ENCODE peak calls at places on chromosome 11, in six cellular contexts. R is astrocyte of the spinal cord, N is foreskin fibroblast, V is tibial nerve, Z is stomach, F is lower leg skin. K is an unnamed sample.

GRCh38 chr11:111935331-111936044 is 1.7 kb upstream of the DIXDC1 start:
- DNase-seq in R (no peak), N (peak), V (no peak), Z (no peak), F (no peak), K (no peak)

GRCh38 chr11:26976389-26976788 is 17.5 kb upstream of the FIBIN start:
- DNase-seq in R (peak), N (peak), V (no peak), Z (no peak), F (no peak), K (no peak)

GRCh38 chr11:14422052-14422813 is 63.2 kb upstream of the RRAS2 start:
- DNase-seq in R (peak), N (peak), V (peak), Z (peak), F (peak), K (peak)

GRCh38 chr11:83042966-83043711 is 28.6 kb downstream of the RAB30 start:
- DNase-seq in R (no peak), N (peak), V (no peak), Z (no peak), F (no peak), K (no peak)

GRCh38 chr11:70467196-70468085 is 69.1 kb downstream of the CTTN start:
- DNase-seq in R (peak), N (peak), V (peak), Z (peak), F (no peak), K (peak)

GRCh38 chr11:44634401-44635281 is 69.2 kb downstream of the CD82 start:
- DNase-seq in R (peak), N (peak), V (no peak), Z (peak), F (peak), K (peak)

GRCh38 chr11:47766363-47767227 is 546 bp downstream of the FNBP4 start:
- DNase-seq in R (peak), N (peak), V (peak), Z (peak), F (peak), K (peak)

GRCh38 chr11:77505956-77506355 is 32.1 kb upstream of the PAK1 start:
- DNase-seq in R (no peak), N (no peak), V (no peak), Z (no peak), F (no peak), K (no peak)

GRCh38 chr11:15349413-15349812 is 234.7 kb downstream of the INSC start:
- DNase-seq in R (no peak), N (no peak), V (no peak), Z (no peak), F (no peak), K (no peak)

GRCh38 chr11:31817621-31818493 is 6.7 kb upstream of the PAX6 start:
- DNase-seq in R (no peak), N (no peak), V (no peak), Z (no peak), F (peak), K (no peak)

GRCh38 chr11:38791346-38791961 is 2193.4 kb upstream of the RAG2 start:
- DNase-seq in R (peak), N (peak), V (no peak), Z (no peak), F (no peak), K (no peak)
- H3K4me3 ChIP-seq in R (no peak), N (no peak), V (no peak), Z (no peak), F (no peak), K (no peak)

DNA sequence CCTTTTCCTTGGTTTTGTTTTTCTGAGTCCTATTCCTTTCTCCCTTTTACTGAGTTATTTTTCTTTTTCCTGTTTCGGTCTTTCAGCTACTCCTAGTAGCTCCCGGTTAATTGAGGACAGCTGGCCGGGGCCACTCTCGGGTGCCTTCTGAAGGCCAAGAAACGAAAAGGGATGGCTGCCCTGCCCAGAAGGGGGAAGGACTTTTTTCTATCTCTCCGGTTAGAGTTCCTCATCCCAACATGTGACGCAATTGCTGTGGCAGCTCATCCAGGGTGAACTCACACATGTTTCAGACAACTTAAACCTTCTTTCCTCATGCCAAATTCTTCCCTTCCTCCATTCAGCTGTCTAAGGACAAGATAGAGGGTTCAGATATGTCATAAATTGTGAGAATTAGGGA is 83.6 kb downstream of the PIWIL4 start:
- DNase-seq in R (peak), N (peak), V (peak), Z (no peak), F (no peak), K (peak)
- H3K4me3 ChIP-seq in R (no peak), N (no peak), V (no peak), Z (no peak), F (no peak), K (no peak)

GRCh38 chr11:61125310-61125684 is 23.0 kb downstream of the CD5 start:
- DNase-seq in R (no peak), N (no peak), V (no peak), Z (no peak), F (no peak), K (no peak)
- H3K4me3 ChIP-seq in R (no peak), N (no peak), V (no peak), Z (no peak), F (no peak), K (no peak)

GRCh38 chr11:121463689-121464335 is 11.0 kb upstream of the SORL1-AS1 start:
- DNase-seq in R (no peak), N (no peak), V (no peak), Z (no peak), F (no peak), K (no peak)

GRCh38 chr11:121465709-121466062 is 12.9 kb upstream of the SORL1-AS1 start:
- DNase-seq in R (no peak), N (no peak), V (no peak), Z (no peak), F (no peak), K (peak)

GRCh38 chr11:121461843-121462242 is 9.1 kb upstream of the SORL1-AS1 start:
- DNase-seq in R (no peak), N (no peak), V (no peak), Z (no peak), F (no peak), K (no peak)

GRCh38 chr11:121466063-121466794 is 13.5 kb upstream of the SORL1-AS1 start:
- DNase-seq in R (peak), N (peak), V (peak), Z (peak), F (peak), K (peak)

GRCh38 chr11:121464352-121464946 is 11.7 kb upstream of the SORL1-AS1 start:
- DNase-seq in R (peak), N (peak), V (no peak), Z (no peak), F (peak), K (peak)
- H3K4me3 ChIP-seq in R (no peak), N (no peak), V (no peak), Z (no peak), F (no peak), K (no peak)

GRCh38 chr11:57476883-57477506 is 16.7 kb downstream of the RTN4RL2 start:
- DNase-seq in R (no peak), N (peak), V (no peak), Z (peak), F (no peak), K (peak)

GRCh38 chr11:57474751-57475115 is 14.4 kb downstream of the RTN4RL2 start:
- DNase-seq in R (no peak), N (no peak), V (no peak), Z (no peak), F (no peak), K (no peak)

GRCh38 chr11:57476223-57476882 is 16.0 kb downstream of the RTN4RL2 start:
- DNase-seq in R (no peak), N (peak), V (no peak), Z (peak), F (no peak), K (peak)

GRCh38 chr11:57475191-57475590 is 14.9 kb downstream of the RTN4RL2 start:
- DNase-seq in R (no peak), N (no peak), V (no peak), Z (no peak), F (no peak), K (no peak)

GRCh38 chr11:57475671-57476222 is 15.4 kb downstream of the RTN4RL2 start:
- DNase-seq in R (no peak), N (no peak), V (no peak), Z (no peak), F (no peak), K (no peak)
- H3K4me3 ChIP-seq in R (no peak), N (peak), V (peak), Z (peak), F (no peak), K (peak)

DNA sequence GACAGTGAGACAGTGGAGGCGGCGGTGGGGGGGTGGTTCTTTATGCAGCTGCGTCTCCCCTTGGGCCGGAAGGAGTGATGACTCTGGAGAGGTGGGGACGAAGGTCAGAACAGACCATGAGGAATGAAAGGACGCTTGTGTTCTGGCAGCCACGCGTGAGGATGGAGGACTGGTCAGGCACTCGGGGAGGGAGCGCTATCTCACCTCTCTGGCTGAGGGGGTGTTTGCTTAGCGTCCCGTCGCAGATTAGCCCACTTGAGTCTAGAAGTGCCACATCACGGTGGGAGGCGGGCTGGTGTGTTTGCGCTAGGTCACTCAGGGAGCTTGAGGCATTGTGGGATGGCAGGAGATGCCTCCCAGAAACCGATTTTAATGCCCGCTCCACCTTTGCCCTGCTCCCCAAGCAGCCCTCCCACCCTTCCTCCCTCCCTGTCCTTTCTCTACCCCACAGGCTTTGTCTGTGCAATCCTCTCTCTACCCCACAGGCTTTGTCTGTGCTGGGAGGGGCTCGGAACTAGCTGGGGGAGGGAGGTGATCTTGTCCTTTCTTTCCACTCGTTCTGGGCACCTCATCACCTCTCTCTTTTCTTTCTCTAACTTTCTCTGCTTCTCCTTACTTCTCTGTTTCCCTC is 97.8 kb downstream of the PKNOX2 start:
- DNase-seq in R (no peak), N (no peak), V (peak), Z (no peak), F (no peak), K (no peak)
- H3K4me3 ChIP-seq in R (no peak), N (no peak), V (no peak), Z (no peak), F (no peak), K (no peak)

DNA sequence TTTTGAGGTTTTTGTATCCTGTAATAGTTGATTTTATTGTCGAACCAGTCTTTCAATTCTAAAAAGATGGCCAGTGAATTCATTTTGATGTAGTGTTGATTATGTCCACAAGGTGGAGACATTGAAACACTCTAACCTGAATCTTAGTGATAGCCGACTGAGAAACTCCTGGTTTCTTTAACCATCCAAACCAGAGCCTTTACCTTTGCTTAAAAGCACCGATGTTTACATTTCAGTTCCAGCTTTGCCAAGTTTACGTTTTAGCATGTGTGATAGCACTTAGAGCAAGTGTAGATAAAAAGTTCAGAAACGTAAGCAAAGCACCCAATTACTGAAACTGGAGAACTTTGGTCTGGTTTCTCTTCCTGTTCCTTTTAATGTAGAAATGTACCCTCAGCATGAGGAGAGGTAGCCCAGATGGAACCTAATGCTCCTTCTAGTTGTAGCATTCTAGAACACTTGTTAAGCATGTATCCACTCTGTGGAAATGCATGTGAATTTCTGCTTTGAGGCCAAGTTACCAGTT is 208.7 kb downstream of the DBX1 start:
- DNase-seq in R (peak), N (peak), V (no peak), Z (no peak), F (no peak), K (no peak)
- H3K4me3 ChIP-seq in R (no peak), N (no peak), V (no peak), Z (no peak), F (no peak), K (no peak)

DNA sequence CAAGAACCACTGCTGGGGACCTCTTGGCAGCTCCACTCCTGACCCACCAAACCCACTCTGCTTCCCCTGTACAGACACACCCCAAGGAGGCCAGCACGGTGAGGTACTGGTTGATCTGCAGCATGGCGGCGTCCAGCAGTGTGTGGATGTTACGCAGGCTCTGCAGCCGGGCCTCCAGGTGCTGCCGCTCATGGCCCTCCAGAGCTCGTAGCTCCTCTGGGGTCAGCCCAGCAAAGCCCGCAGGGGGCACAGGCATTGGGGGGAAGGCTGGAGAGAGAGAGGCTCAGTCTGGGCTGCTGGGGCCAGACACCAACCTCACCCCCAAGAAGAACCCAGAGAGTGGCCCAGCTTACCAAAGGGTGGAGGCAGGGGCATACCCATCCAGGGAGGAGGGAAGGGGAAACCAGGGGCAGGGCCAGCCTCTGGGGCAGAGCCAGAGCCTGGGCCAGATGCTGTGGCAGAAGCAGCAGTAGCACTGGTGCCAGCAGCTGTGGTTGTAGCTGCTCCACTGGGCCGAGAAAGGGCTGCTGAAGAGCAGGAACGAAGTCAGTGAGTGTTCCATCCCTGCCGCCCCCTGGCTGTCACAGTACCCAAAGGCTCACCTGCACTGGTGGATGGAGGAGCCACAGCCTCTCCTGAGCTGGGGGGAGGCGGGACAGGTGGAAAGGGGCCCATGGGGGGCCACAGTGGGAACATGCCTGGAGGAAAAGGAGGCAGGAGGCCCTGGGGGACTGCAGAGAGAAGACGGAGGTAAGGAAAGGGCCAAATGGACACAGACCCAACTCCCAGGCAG is 4.5 kb downstream of the SYVN1 start:
- DNase-seq in R (no peak), N (no peak), V (no peak), Z (no peak), F (no peak), K (no peak)
- H3K4me3 ChIP-seq in R (no peak), N (no peak), V (no peak), Z (no peak), F (no peak), K (no peak)

GRCh38 chr11:68685656-68686380 is 1.5 kb downstream of the GAL start:
- DNase-seq in R (no peak), N (no peak), V (no peak), Z (no peak), F (no peak), K (no peak)
- H3K4me3 ChIP-seq in R (no peak), N (no peak), V (no peak), Z (no peak), F (no peak), K (no peak)

GRCh38 chr11:59173080-59173963 is 1.4 kb downstream of the DTX4 start:
- DNase-seq in R (no peak), N (peak), V (no peak), Z (peak), F (peak), K (peak)
- H3K4me3 ChIP-seq in R (peak), N (peak), V (peak), Z (peak), F (peak), K (peak)

K was measured in transverse colon.